ENCODE peak calls at places on chromosomes 5 and 9, in ten cellular contexts. One of them, this sample, is unnamed.
A peak's percentile ranks its signal among the peaks of the same experiment; 100 is the strongest.

GRCh38 chr5:176794509-176794908 is 15.8 kb upstream of the UNC5A start:
- DNase-seq in tibial artery: no peak
- DNase-seq in IMR-90: no peak
- DNase-seq in left ventricle myocardium inferior: no peak
- DNase-seq in CD8-positive, alpha-beta memory T cell: no peak
- DNase-seq in iPS DF 6.9: no peak
- DNase-seq in Peyer's patch: no peak
- DNase-seq in neural progenitor cell: no peak
- DNase-seq in OCI-LY7: no peak
- DNase-seq in GM23338: no peak
- DNase-seq in this sample: no peak

GRCh38 chr9:106621299-106621920 is 241.6 kb upstream of the ZNF462 start:
- DNase-seq in iPS DF 6.9: peak; percentile 20
- DNase-seq in neural progenitor cell: peak; percentile 84
- DNase-seq in GM23338: peak; percentile 40
- DNase-seq in IMR-90: no peak
- DNase-seq in OCI-LY7: no peak
- DNase-seq in tibial artery: no peak
- DNase-seq in Peyer's patch: no peak
- DNase-seq in CD8-positive, alpha-beta memory T cell: no peak
- DNase-seq in left ventricle myocardium inferior: no peak
- DNase-seq in this sample: no peak

GRCh38 chr9:125146247-125146646 is 2.9 kb upstream of the SCAI start:
- DNase-seq in CD8-positive, alpha-beta memory T cell: no peak
- DNase-seq in iPS DF 6.9: no peak
- DNase-seq in IMR-90: peak; percentile 97
- DNase-seq in neural progenitor cell: no peak
- DNase-seq in tibial artery: no peak
- DNase-seq in Peyer's patch: no peak
- DNase-seq in left ventricle myocardium inferior: no peak
- DNase-seq in GM23338: no peak
- DNase-seq in OCI-LY7: no peak
- DNase-seq in this sample: peak; percentile 50

GRCh38 chr5:10343486-10343885 is 10.0 kb upstream of the MARCHF6 start:
- DNase-seq in GM23338: no peak
- DNase-seq in Peyer's patch: no peak
- DNase-seq in neural progenitor cell: no peak
- DNase-seq in left ventricle myocardium inferior: no peak
- DNase-seq in IMR-90: no peak
- DNase-seq in tibial artery: no peak
- DNase-seq in OCI-LY7: no peak
- DNase-seq in iPS DF 6.9: no peak
- DNase-seq in CD8-positive, alpha-beta memory T cell: no peak
- DNase-seq in this sample: no peak

GRCh38 chr5:43482490-43483064 is 1.1 kb downstream of the TMEM267 start:
- DNase-seq in left ventricle myocardium inferior: no peak
- DNase-seq in IMR-90: peak; percentile 28
- DNase-seq in CD8-positive, alpha-beta memory T cell: no peak
- DNase-seq in GM23338: peak; percentile 27
- DNase-seq in tibial artery: no peak
- DNase-seq in Peyer's patch: no peak
- DNase-seq in neural progenitor cell: no peak
- DNase-seq in iPS DF 6.9: no peak
- DNase-seq in OCI-LY7: peak; percentile 42
- DNase-seq in this sample: peak; percentile 5

GRCh38 chr9:112299514-112299913 is 33.9 kb downstream of the PTBP3 start:
- DNase-seq in neural progenitor cell: no peak
- DNase-seq in IMR-90: peak; percentile 60
- DNase-seq in GM23338: no peak
- DNase-seq in tibial artery: no peak
- DNase-seq in OCI-LY7: no peak
- DNase-seq in iPS DF 6.9: no peak
- DNase-seq in left ventricle myocardium inferior: no peak
- DNase-seq in CD8-positive, alpha-beta memory T cell: no peak
- DNase-seq in Peyer's patch: no peak
- DNase-seq in this sample: no peak

GRCh38 chr5:78533356-78533755 is 115.2 kb downstream of the LHFPL2 start:
- DNase-seq in left ventricle myocardium inferior: no peak
- DNase-seq in tibial artery: no peak
- DNase-seq in IMR-90: peak; percentile 38
- DNase-seq in neural progenitor cell: peak; percentile 43
- DNase-seq in iPS DF 6.9: no peak
- DNase-seq in OCI-LY7: peak; percentile 64
- DNase-seq in CD8-positive, alpha-beta memory T cell: no peak
- DNase-seq in GM23338: peak; percentile 77
- DNase-seq in Peyer's patch: no peak
- DNase-seq in this sample: no peak

GRCh38 chr5:54904425-54904824 is 81.0 kb downstream of the ESM1 start:
- DNase-seq in GM23338: peak; percentile 67
- DNase-seq in neural progenitor cell: peak; percentile 63
- DNase-seq in left ventricle myocardium inferior: no peak
- DNase-seq in CD8-positive, alpha-beta memory T cell: no peak
- DNase-seq in iPS DF 6.9: no peak
- DNase-seq in Peyer's patch: no peak
- DNase-seq in OCI-LY7: no peak
- DNase-seq in tibial artery: no peak
- DNase-seq in IMR-90: peak; percentile 73
- DNase-seq in this sample: no peak

GRCh38 chr9:14198544-14199510 is 115.1 kb downstream of the NFIB start:
- DNase-seq in GM23338: peak; percentile 30
- DNase-seq in iPS DF 6.9: no peak
- DNase-seq in neural progenitor cell: peak; percentile 49
- DNase-seq in IMR-90: no peak
- DNase-seq in Peyer's patch: peak; percentile 17
- DNase-seq in tibial artery: peak; percentile 78
- DNase-seq in OCI-LY7: no peak
- DNase-seq in left ventricle myocardium inferior: peak; percentile 71
- DNase-seq in CD8-positive, alpha-beta memory T cell: no peak
- DNase-seq in this sample: no peak

GRCh38 chr5:175710361-175710760 is 52.5 kb downstream of the HRH2 start:
- DNase-seq in CD8-positive, alpha-beta memory T cell: no peak
- DNase-seq in IMR-90: no peak
- DNase-seq in Peyer's patch: no peak
- DNase-seq in iPS DF 6.9: no peak
- DNase-seq in neural progenitor cell: no peak
- DNase-seq in GM23338: no peak
- DNase-seq in tibial artery: peak; percentile 64
- DNase-seq in left ventricle myocardium inferior: no peak
- DNase-seq in OCI-LY7: no peak
- DNase-seq in this sample: no peak

GRCh38 chr5:10130881-10131280 is 118.8 kb downstream of the ATPSCKMT start:
- DNase-seq in OCI-LY7: no peak
- DNase-seq in Peyer's patch: no peak
- DNase-seq in neural progenitor cell: no peak
- DNase-seq in tibial artery: no peak
- DNase-seq in left ventricle myocardium inferior: no peak
- DNase-seq in iPS DF 6.9: no peak
- DNase-seq in CD8-positive, alpha-beta memory T cell: no peak
- DNase-seq in GM23338: no peak
- DNase-seq in IMR-90: no peak
- DNase-seq in this sample: no peak

GRCh38 chr5:133530270-133530669 is 82.1 kb downstream of the FSTL4 start:
- DNase-seq in CD8-positive, alpha-beta memory T cell: no peak
- DNase-seq in iPS DF 6.9: no peak
- DNase-seq in neural progenitor cell: no peak
- DNase-seq in GM23338: no peak
- DNase-seq in IMR-90: no peak
- DNase-seq in tibial artery: no peak
- DNase-seq in OCI-LY7: no peak
- DNase-seq in left ventricle myocardium inferior: no peak
- DNase-seq in Peyer's patch: no peak
- DNase-seq in this sample: no peak

GRCh38 chr9:134449180-134449916 is 123.1 kb downstream of the RXRA start:
- DNase-seq in iPS DF 6.9: peak; percentile 90
- DNase-seq in CD8-positive, alpha-beta memory T cell: peak; percentile 76
- DNase-seq in neural progenitor cell: peak; percentile 96
- DNase-seq in left ventricle myocardium inferior: peak; percentile 92
- DNase-seq in OCI-LY7: peak; percentile 66
- DNase-seq in tibial artery: peak; percentile 96
- DNase-seq in Peyer's patch: peak; percentile 81
- DNase-seq in GM23338: peak; percentile 96
- DNase-seq in IMR-90: peak; percentile 94
- DNase-seq in this sample: peak; percentile 70

GRCh38 chr9:18587988-18588387 is 114.0 kb downstream of the ADAMTSL1 start:
- DNase-seq in GM23338: no peak
- DNase-seq in IMR-90: peak; percentile 19
- DNase-seq in tibial artery: no peak
- DNase-seq in left ventricle myocardium inferior: no peak
- DNase-seq in OCI-LY7: no peak
- DNase-seq in CD8-positive, alpha-beta memory T cell: no peak
- DNase-seq in iPS DF 6.9: no peak
- DNase-seq in Peyer's patch: no peak
- DNase-seq in neural progenitor cell: no peak
- DNase-seq in this sample: no peak

GRCh38 chr5:142852361-142852760 is 82.2 kb downstream of the ARHGAP26 start:
- DNase-seq in Peyer's patch: no peak
- DNase-seq in GM23338: no peak
- DNase-seq in IMR-90: no peak
- DNase-seq in CD8-positive, alpha-beta memory T cell: no peak
- DNase-seq in iPS DF 6.9: no peak
- DNase-seq in neural progenitor cell: no peak
- DNase-seq in OCI-LY7: no peak
- DNase-seq in left ventricle myocardium inferior: no peak
- DNase-seq in tibial artery: no peak
- DNase-seq in this sample: no peak

GRCh38 chr5:88275574-88275973 is 6.9 kb upstream of the TMEM161B start:
- DNase-seq in iPS DF 6.9: no peak
- DNase-seq in tibial artery: no peak
- DNase-seq in neural progenitor cell: no peak
- DNase-seq in Peyer's patch: no peak
- DNase-seq in IMR-90: no peak
- DNase-seq in GM23338: no peak
- DNase-seq in OCI-LY7: no peak
- DNase-seq in left ventricle myocardium inferior: no peak
- DNase-seq in CD8-positive, alpha-beta memory T cell: no peak
- DNase-seq in this sample: no peak

DNA sequence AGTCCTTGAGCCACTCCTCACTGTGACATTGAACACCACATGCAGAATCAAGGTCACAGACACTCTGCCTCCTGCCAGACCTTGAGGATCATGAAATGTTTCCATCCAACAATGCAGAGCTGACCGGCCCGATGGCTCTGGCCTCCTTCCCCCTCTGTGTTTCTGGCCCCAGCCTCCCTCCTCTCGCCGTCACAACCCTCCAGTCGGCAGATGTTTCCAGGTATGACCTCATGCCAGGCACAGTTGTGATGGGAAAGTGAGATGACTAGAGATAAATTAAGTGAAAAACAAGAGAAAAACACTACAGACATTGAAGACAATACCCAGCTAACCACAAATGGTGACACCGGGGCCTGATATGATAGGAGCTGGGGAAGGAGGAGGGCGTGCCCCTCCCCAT is 9.8 kb downstream of the NTNG2 start:
- DNase-seq in tibial artery: no peak
- DNase-seq in iPS DF 6.9: no peak
- DNase-seq in OCI-LY7: no peak
- DNase-seq in neural progenitor cell: no peak
- DNase-seq in GM23338: no peak
- DNase-seq in CD8-positive, alpha-beta memory T cell: no peak
- DNase-seq in left ventricle myocardium inferior: no peak
- DNase-seq in Peyer's patch: no peak
- DNase-seq in IMR-90: no peak
- DNase-seq in this sample: no peak
- H3K36me3 ChIP-seq in tibial artery: no peaks in the 10 kb centered on the region
- H3K36me3 ChIP-seq in iPS DF 6.9: no peaks in the 10 kb centered on the region
- H3K36me3 ChIP-seq in OCI-LY7: no peaks in the 10 kb centered on the region
- H3K36me3 ChIP-seq in neural progenitor cell: no peaks in the 10 kb centered on the region
- H3K36me3 ChIP-seq in GM23338: no peaks in the 10 kb centered on the region
- H3K36me3 ChIP-seq in CD8-positive, alpha-beta memory T cell: no peaks in the 10 kb centered on the region
- H3K36me3 ChIP-seq in left ventricle myocardium inferior: no peaks in the 10 kb centered on the region
- H3K36me3 ChIP-seq in Peyer's patch: no peaks in the 10 kb centered on the region
- H3K36me3 ChIP-seq in IMR-90: no peaks in the 10 kb centered on the region
- H3K36me3 ChIP-seq in this sample: no peaks in the 10 kb centered on the region

DNA sequence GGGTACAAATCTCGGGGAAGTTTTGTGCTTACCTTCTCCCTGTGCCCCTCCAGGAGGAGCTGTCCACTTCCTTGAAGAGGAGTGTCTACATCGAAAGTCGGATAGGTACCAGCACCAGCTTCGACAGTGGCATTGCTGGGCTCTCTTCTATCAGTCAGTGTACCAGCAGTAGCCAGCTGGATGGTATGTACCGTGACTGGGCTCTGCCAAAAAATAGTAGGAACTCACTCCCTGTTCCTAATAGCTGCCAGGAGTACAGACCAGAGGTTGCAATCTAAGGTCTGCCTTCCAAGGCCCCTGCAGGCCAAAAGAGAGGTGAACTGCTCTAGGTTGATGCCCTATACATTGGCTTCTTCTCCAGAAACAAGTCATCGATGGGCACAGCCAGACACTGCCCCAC is 3.9 kb downstream of the KIF20A start:
- DNase-seq in tibial artery: no peak
- DNase-seq in iPS DF 6.9: no peak
- DNase-seq in Peyer's patch: no peak
- DNase-seq in OCI-LY7: no peak
- DNase-seq in neural progenitor cell: no peak
- DNase-seq in IMR-90: no peak
- DNase-seq in GM23338: no peak
- DNase-seq in CD8-positive, alpha-beta memory T cell: no peak
- DNase-seq in left ventricle myocardium inferior: no peak
- DNase-seq in this sample: no peak
- H3K36me3 ChIP-seq in tibial artery: peaks cover 49% of the 10 kb centered on the region
- H3K36me3 ChIP-seq in iPS DF 6.9: peaks cover 44% of the 10 kb centered on the region
- H3K36me3 ChIP-seq in Peyer's patch: peaks cover 32% of the 10 kb centered on the region
- H3K36me3 ChIP-seq in OCI-LY7: peaks cover 75% of the 10 kb centered on the region
- H3K36me3 ChIP-seq in neural progenitor cell: peaks cover 23% of the 10 kb centered on the region
- H3K36me3 ChIP-seq in IMR-90: peaks cover 29% of the 10 kb centered on the region
- H3K36me3 ChIP-seq in GM23338: peaks cover 68% of the 10 kb centered on the region
- H3K36me3 ChIP-seq in CD8-positive, alpha-beta memory T cell: peaks cover 7% of the 10 kb centered on the region
- H3K36me3 ChIP-seq in left ventricle myocardium inferior: peaks cover 29% of the 10 kb centered on the region
- H3K36me3 ChIP-seq in this sample: peaks cover 8% of the 10 kb centered on the region

GRCh38 chr9:136209232-136209631 is 4.3 kb upstream of the LHX3 start:
- DNase-seq in GM23338: no peak
- DNase-seq in left ventricle myocardium inferior: no peak
- DNase-seq in CD8-positive, alpha-beta memory T cell: no peak
- DNase-seq in neural progenitor cell: no peak
- DNase-seq in iPS DF 6.9: no peak
- DNase-seq in IMR-90: no peak
- DNase-seq in Peyer's patch: no peak
- DNase-seq in tibial artery: no peak
- DNase-seq in OCI-LY7: no peak
- DNase-seq in this sample: no peak
- H3K36me3 ChIP-seq in GM23338: no peaks in the 10 kb centered on the region
- H3K36me3 ChIP-seq in left ventricle myocardium inferior: peaks cover 53% of the 10 kb centered on the region
- H3K36me3 ChIP-seq in CD8-positive, alpha-beta memory T cell: peaks cover 4% of the 10 kb centered on the region
- H3K36me3 ChIP-seq in neural progenitor cell: peaks cover 3% of the 10 kb centered on the region
- H3K36me3 ChIP-seq in iPS DF 6.9: peaks cover 13% of the 10 kb centered on the region
- H3K36me3 ChIP-seq in IMR-90: peaks cover 7% of the 10 kb centered on the region
- H3K36me3 ChIP-seq in Peyer's patch: peaks cover 32% of the 10 kb centered on the region
- H3K36me3 ChIP-seq in tibial artery: peaks cover 58% of the 10 kb centered on the region
- H3K36me3 ChIP-seq in OCI-LY7: peaks cover 69% of the 10 kb centered on the region
- H3K36me3 ChIP-seq in this sample: peaks cover 7% of the 10 kb centered on the region

DNA sequence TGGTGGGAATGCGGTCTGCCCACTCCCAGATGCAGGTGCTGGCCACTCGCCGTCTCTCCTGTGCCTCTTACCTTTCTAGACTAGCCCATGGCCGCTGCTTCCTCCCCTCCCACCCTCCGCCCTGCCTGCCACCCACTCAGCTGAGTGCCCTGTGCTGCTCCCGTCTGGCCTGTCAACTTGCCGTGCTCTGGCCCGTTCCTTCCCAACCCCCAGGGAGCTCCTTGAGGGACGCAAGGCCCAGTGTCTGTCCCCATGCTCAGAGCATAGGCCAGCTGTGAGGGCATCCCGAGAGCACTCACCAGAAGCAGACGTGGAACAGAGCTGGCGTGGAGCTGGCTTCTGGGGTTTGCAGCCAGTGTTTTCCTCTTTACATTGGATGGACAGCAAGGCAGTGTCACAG is 20.2 kb downstream of the HNRNPH1 start:
- DNase-seq in tibial artery: no peak
- DNase-seq in OCI-LY7: no peak
- DNase-seq in IMR-90: no peak
- DNase-seq in GM23338: no peak
- DNase-seq in left ventricle myocardium inferior: no peak
- DNase-seq in CD8-positive, alpha-beta memory T cell: no peak
- DNase-seq in neural progenitor cell: no peak
- DNase-seq in iPS DF 6.9: no peak
- DNase-seq in Peyer's patch: no peak
- DNase-seq in this sample: no peak
- H3K36me3 ChIP-seq in tibial artery: peaks cover 100% of the 10 kb centered on the region
- H3K36me3 ChIP-seq in OCI-LY7: peaks cover 74% of the 10 kb centered on the region
- H3K36me3 ChIP-seq in IMR-90: peaks cover 66% of the 10 kb centered on the region
- H3K36me3 ChIP-seq in GM23338: peaks cover 23% of the 10 kb centered on the region
- H3K36me3 ChIP-seq in left ventricle myocardium inferior: peaks cover 79% of the 10 kb centered on the region
- H3K36me3 ChIP-seq in CD8-positive, alpha-beta memory T cell: peaks cover 16% of the 10 kb centered on the region
- H3K36me3 ChIP-seq in neural progenitor cell: no peaks in the 10 kb centered on the region
- H3K36me3 ChIP-seq in iPS DF 6.9: peaks cover 36% of the 10 kb centered on the region
- H3K36me3 ChIP-seq in Peyer's patch: peaks cover 86% of the 10 kb centered on the region
- H3K36me3 ChIP-seq in this sample: peaks cover 36% of the 10 kb centered on the region

This sample was measured in BJ.